ENCODE peak calls at places on chromosomes 11 and 22, in six cellular contexts. One of them, this sample, is unnamed.

GRCh38 chr11:83864412-83865057 is 578.4 kb upstream of the CCDC90B start:
- DNase-seq in endodermal cell: no peak
- DNase-seq in A673: no peak
- DNase-seq in esophagus squamous epithelium: no peak
- DNase-seq in PC-3: no peak
- DNase-seq in ascending aorta: no peak
- DNase-seq in this sample: no peak

GRCh38 chr11:86458294-86459001 is 83.8 kb downstream of the CCDC81 start:
- DNase-seq in endodermal cell: no peak
- DNase-seq in A673: no peak
- DNase-seq in esophagus squamous epithelium: no peak
- DNase-seq in PC-3: no peak
- DNase-seq in ascending aorta: no peak
- DNase-seq in this sample: no peak

GRCh38 chr22:49224243-49224642 is 603.4 kb downstream of the BRD1 start:
- DNase-seq in endodermal cell: no peak
- DNase-seq in A673: no peak
- DNase-seq in esophagus squamous epithelium: no peak
- DNase-seq in PC-3: no peak
- DNase-seq in ascending aorta: no peak
- DNase-seq in this sample: no peak

GRCh38 chr11:125005491-125005890 is 51.5 kb downstream of the CCDC15 start:
- DNase-seq in endodermal cell: no peak
- DNase-seq in A673: no peak
- DNase-seq in esophagus squamous epithelium: no peak
- DNase-seq in PC-3: no peak
- DNase-seq in ascending aorta: no peak
- DNase-seq in this sample: no peak

GRCh38 chr11:128648711-128649110 is 45.2 kb upstream of the FLI1 start:
- DNase-seq in endodermal cell: no peak
- DNase-seq in A673: no peak
- DNase-seq in esophagus squamous epithelium: no peak
- DNase-seq in PC-3: no peak
- DNase-seq in ascending aorta: no peak
- DNase-seq in this sample: no peak

GRCh38 chr11:19101803-19102520 is 15.0 kb upstream of the ZDHHC13 start:
- DNase-seq in endodermal cell: no peak
- DNase-seq in A673: no peak
- DNase-seq in esophagus squamous epithelium: no peak
- DNase-seq in PC-3: peak; percentile 79
- DNase-seq in ascending aorta: no peak
- DNase-seq in this sample: peak; percentile 55

GRCh38 chr22:42321908-42322561 is 51.6 kb upstream of the TCF20 start:
- DNase-seq in endodermal cell: no peak
- DNase-seq in A673: peak; percentile 96
- DNase-seq in esophagus squamous epithelium: no peak
- DNase-seq in PC-3: no peak
- DNase-seq in ascending aorta: no peak
- DNase-seq in this sample: peak; percentile 71

GRCh38 chr11:92317222-92317621 is 92.6 kb downstream of the FAT3 start:
- DNase-seq in endodermal cell: no peak
- DNase-seq in A673: no peak
- DNase-seq in esophagus squamous epithelium: no peak
- DNase-seq in PC-3: no peak
- DNase-seq in ascending aorta: no peak
- DNase-seq in this sample: no peak

GRCh38 chr11:36362902-36363301 is 66.8 kb downstream of the PRR5L start:
- DNase-seq in endodermal cell: no peak
- DNase-seq in A673: no peak
- DNase-seq in esophagus squamous epithelium: no peak
- DNase-seq in PC-3: no peak
- DNase-seq in ascending aorta: no peak
- DNase-seq in this sample: no peak

GRCh38 chr22:49633010-49633324 is 194.7 kb downstream of the BRD1 start:
- DNase-seq in endodermal cell: no peak
- DNase-seq in A673: no peak
- DNase-seq in esophagus squamous epithelium: no peak
- DNase-seq in PC-3: no peak
- DNase-seq in ascending aorta: no peak
- DNase-seq in this sample: no peak

GRCh38 chr11:117823294-117823940 is 1.1 kb downstream of the FXYD2 start:
- DNase-seq in endodermal cell: peak; percentile 79
- DNase-seq in A673: peak; percentile 47
- DNase-seq in esophagus squamous epithelium: no peak
- DNase-seq in PC-3: no peak
- DNase-seq in ascending aorta: no peak
- DNase-seq in this sample: no peak
- TF ChIP-seq CTCF in endodermal cell: peak; percentile 63
- TF ChIP-seq CTCF in A673: peak; percentile 43
- TF ChIP-seq CTCF in esophagus squamous epithelium: no peak
- TF ChIP-seq CTCF in PC-3: peak; percentile 35
- TF ChIP-seq CTCF in ascending aorta: no peak
- TF ChIP-seq CTCF in this sample: peak; percentile 43

GRCh38 chr11:67369275-67369674 is 4.1 kb downstream of the CLCF1 start:
- DNase-seq in endodermal cell: no peak
- DNase-seq in A673: no peak
- DNase-seq in esophagus squamous epithelium: no peak
- DNase-seq in PC-3: no peak
- DNase-seq in ascending aorta: no peak
- DNase-seq in this sample: no peak
- H3K4me1 ChIP-seq in endodermal cell: peaks cover 8% of the 10 kb centered on the region
- H3K4me1 ChIP-seq in A673: peaks cover 45% of the 10 kb centered on the region
- H3K4me1 ChIP-seq in esophagus squamous epithelium: peaks cover 93% of the 10 kb centered on the region
- H3K4me1 ChIP-seq in PC-3: peaks cover 20% of the 10 kb centered on the region
- H3K4me1 ChIP-seq in ascending aorta: peaks cover 34% of the 10 kb centered on the region
- H3K4me1 ChIP-seq in this sample: peaks cover 8% of the 10 kb centered on the region

GRCh38 chr11:46381836-46382643 is 571 bp downstream of the MDK start:
- DNase-seq in endodermal cell: peak; percentile 84
- DNase-seq in A673: peak; percentile 88
- DNase-seq in esophagus squamous epithelium: no peak
- DNase-seq in PC-3: no peak
- DNase-seq in ascending aorta: no peak
- DNase-seq in this sample: no peak

GRCh38 chr11:46382644-46383403 is 1.4 kb downstream of the MDK start:
- DNase-seq in endodermal cell: peak; percentile 85
- DNase-seq in A673: peak; percentile 88
- DNase-seq in esophagus squamous epithelium: no peak
- DNase-seq in PC-3: peak; percentile 36
- DNase-seq in ascending aorta: no peak
- DNase-seq in this sample: no peak

GRCh38 chr11:46385169-46386004 is 3.9 kb downstream of the MDK start:
- DNase-seq in endodermal cell: no peak
- DNase-seq in A673: no peak
- DNase-seq in esophagus squamous epithelium: no peak
- DNase-seq in PC-3: no peak
- DNase-seq in ascending aorta: no peak
- DNase-seq in this sample: no peak

GRCh38 chr11:46383974-46384701 is 2.7 kb downstream of the MDK start:
- DNase-seq in endodermal cell: no peak
- DNase-seq in A673: no peak
- DNase-seq in esophagus squamous epithelium: no peak
- DNase-seq in PC-3: peak; percentile 19
- DNase-seq in ascending aorta: no peak
- DNase-seq in this sample: no peak

GRCh38 chr11:46383404-46383758 is 1.9 kb downstream of the MDK start:
- DNase-seq in endodermal cell: no peak
- DNase-seq in A673: no peak
- DNase-seq in esophagus squamous epithelium: no peak
- DNase-seq in PC-3: no peak
- DNase-seq in ascending aorta: no peak
- DNase-seq in this sample: no peak
- TF ChIP-seq CTCF in endodermal cell: peak; percentile 10
- TF ChIP-seq CTCF in A673: no peak
- TF ChIP-seq CTCF in esophagus squamous epithelium: no peak
- TF ChIP-seq CTCF in PC-3: no peak
- TF ChIP-seq CTCF in ascending aorta: no peak
- TF ChIP-seq CTCF in this sample: no peak

DNA sequence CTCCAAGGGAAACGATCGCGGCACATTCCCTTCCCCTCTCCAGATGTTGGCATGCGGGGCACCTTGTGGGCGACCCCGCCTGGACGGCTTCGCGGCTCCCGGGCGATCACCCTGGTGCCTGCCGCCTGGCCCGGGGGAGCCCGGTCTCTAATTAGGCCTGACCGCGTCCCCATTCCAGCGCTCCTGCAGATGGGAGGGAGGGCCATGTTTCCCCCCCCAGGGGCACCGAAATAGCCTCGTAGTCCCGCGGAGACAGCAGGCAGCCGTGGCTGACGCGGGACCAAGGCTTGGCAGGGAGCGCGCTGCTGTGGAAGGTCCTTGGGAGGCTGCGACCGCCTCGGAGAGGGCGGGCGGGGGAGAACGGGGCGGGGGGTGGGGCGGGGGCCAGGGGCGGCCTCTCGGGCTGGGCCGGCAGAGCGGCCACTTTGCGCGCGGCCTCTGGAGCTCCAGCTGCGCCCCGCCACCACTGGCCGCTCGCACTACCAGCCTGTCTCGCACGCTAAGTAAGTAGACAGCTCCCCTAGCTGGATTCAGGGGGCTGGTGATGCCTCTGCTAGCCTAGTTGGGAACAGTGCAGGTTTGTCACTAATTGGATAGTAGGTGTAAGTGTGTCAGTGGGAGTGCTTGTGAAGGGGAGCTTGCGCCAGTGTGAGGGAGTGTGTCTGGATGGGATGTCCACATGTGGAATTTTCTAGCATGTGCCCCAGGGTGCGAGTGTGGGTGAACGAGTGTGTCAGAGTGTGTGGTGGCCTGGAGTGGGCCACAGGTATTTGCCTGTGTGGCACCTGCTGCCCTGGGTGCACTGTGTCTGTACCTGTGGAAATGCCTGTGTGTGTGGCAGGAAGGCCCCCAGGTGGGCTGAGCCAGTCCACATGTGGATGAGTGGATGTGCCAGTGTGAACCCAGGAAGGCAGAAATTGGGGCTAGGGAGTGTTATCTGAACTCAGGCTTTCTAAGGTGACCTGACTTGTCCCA is at the start of gene INSC:
- DNase-seq in endodermal cell: peak; percentile 75
- DNase-seq in A673: no peak
- DNase-seq in esophagus squamous epithelium: no peak
- DNase-seq in PC-3: no peak
- DNase-seq in ascending aorta: no peak
- DNase-seq in this sample: no peak
- H3K4me1 ChIP-seq in endodermal cell: no peaks in the 10 kb centered on the region
- H3K4me1 ChIP-seq in A673: no peaks in the 10 kb centered on the region
- H3K4me1 ChIP-seq in esophagus squamous epithelium: peaks cover 8% of the 10 kb centered on the region
- H3K4me1 ChIP-seq in PC-3: no peaks in the 10 kb centered on the region
- H3K4me1 ChIP-seq in ascending aorta: peaks cover 8% of the 10 kb centered on the region
- H3K4me1 ChIP-seq in this sample: no peaks in the 10 kb centered on the region

DNA sequence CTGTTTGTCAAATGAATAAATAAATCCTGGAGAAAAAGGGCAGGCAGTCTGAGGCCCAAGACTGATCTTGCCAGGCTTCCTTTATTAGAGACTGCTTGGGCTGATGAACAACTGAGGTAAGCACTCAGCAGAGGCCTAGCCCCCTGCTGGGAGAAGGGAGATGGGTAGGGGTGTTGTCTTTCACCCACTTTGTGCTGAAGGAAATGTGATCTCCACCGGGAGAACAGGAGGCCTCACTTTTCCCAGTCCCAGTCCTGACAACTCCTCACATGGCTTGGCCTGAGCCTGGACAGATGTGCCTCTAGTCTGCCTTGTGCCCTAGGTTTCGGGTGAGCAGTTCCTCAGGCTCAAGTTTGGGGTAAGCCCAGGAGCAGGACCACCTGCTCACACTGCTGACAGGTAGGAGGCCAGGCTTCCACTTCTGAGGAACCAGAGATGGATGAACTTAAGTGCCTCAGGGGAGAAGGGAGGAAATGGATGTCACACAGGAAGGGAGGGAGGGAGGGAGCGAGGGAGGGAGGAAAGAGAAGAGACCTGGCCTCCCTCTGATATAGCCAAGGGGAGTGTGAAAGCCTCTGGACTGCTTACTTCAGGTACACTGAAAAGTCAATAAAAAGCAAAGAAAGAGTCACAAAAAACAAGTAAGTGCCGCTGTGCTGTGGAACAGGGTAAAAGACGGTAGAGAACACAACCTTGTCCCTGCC is 8.1 kb downstream of the CLPB start:
- DNase-seq in endodermal cell: no peak
- DNase-seq in A673: peak; percentile 24
- DNase-seq in esophagus squamous epithelium: no peak
- DNase-seq in PC-3: no peak
- DNase-seq in ascending aorta: no peak
- DNase-seq in this sample: no peak
- TF ChIP-seq CTCF in endodermal cell: no peak
- TF ChIP-seq CTCF in A673: no peak
- TF ChIP-seq CTCF in esophagus squamous epithelium: no peak
- TF ChIP-seq CTCF in PC-3: no peak
- TF ChIP-seq CTCF in ascending aorta: no peak
- TF ChIP-seq CTCF in this sample: no peak

GRCh38 chr11:65309006-65309405 is 5.7 kb upstream of the CDC42EP2 start:
- DNase-seq in endodermal cell: no peak
- DNase-seq in A673: no peak
- DNase-seq in esophagus squamous epithelium: no peak
- DNase-seq in PC-3: no peak
- DNase-seq in ascending aorta: no peak
- DNase-seq in this sample: no peak
- H3K4me1 ChIP-seq in endodermal cell: peaks cover 3% of the 10 kb centered on the region
- H3K4me1 ChIP-seq in A673: peaks cover 18% of the 10 kb centered on the region
- H3K4me1 ChIP-seq in esophagus squamous epithelium: peaks cover 82% of the 10 kb centered on the region
- H3K4me1 ChIP-seq in PC-3: peaks cover 21% of the 10 kb centered on the region
- H3K4me1 ChIP-seq in ascending aorta: peaks cover 6% of the 10 kb centered on the region
- H3K4me1 ChIP-seq in this sample: no peaks in the 10 kb centered on the region